ENCODE peak calls at places on chromosomes 4 and X, in eight cellular contexts. One of them, this sample, is unnamed.
A peak's percentile ranks its signal among the peaks of the same experiment; 100 is the strongest.

GRCh38 chrX:48989483-48989882 is 12.6 kb downstream of the GRIPAP1 start:
- DNase-seq in fibroblast of lung: no peak
- DNase-seq in colonic mucosa: no peak
- DNase-seq in K562: no peak
- DNase-seq in GM12878: no peak
- DNase-seq in neural progenitor cell: no peak
- DNase-seq in adipocyte: no peak
- DNase-seq in GM23248: no peak
- DNase-seq in this sample: no peak

GRCh38 chrX:130877892-130878321 is 25.1 kb downstream of the ENOX2 start:
- DNase-seq in adipocyte: peak; percentile 16
- DNase-seq in neural progenitor cell: no peak
- DNase-seq in fibroblast of lung: peak; percentile 25
- DNase-seq in K562: no peak
- DNase-seq in colonic mucosa: no peak
- DNase-seq in GM23248: no peak
- DNase-seq in GM12878: no peak
- DNase-seq in this sample: no peak

GRCh38 chr4:158850800-158851644 is 82.2 kb downstream of the FNIP2 start:
- DNase-seq in K562: peak; percentile 35
- DNase-seq in fibroblast of lung: peak; percentile 64
- DNase-seq in adipocyte: peak; percentile 84
- DNase-seq in colonic mucosa: no peak
- DNase-seq in GM23248: peak; percentile 57
- DNase-seq in GM12878: no peak
- DNase-seq in neural progenitor cell: no peak
- DNase-seq in this sample: no peak

GRCh38 chrX:49838374-49838773 is 9.3 kb downstream of the PAGE4 start:
- DNase-seq in adipocyte: peak; percentile 43
- DNase-seq in GM23248: peak; percentile 40
- DNase-seq in fibroblast of lung: peak; percentile 20
- DNase-seq in neural progenitor cell: peak; percentile 50
- DNase-seq in colonic mucosa: peak; percentile 21
- DNase-seq in K562: peak; percentile 9
- DNase-seq in GM12878: no peak
- DNase-seq in this sample: no peak

GRCh38 chr4:101475246-101475645 is 127.9 kb upstream of the PPP3CA start:
- DNase-seq in fibroblast of lung: no peak
- DNase-seq in GM23248: peak; percentile 3
- DNase-seq in GM12878: no peak
- DNase-seq in colonic mucosa: no peak
- DNase-seq in adipocyte: no peak
- DNase-seq in neural progenitor cell: no peak
- DNase-seq in K562: no peak
- DNase-seq in this sample: no peak

GRCh38 chr4:6027392-6027791 is 9.2 kb upstream of the C4orf50 start:
- DNase-seq in colonic mucosa: no peak
- DNase-seq in neural progenitor cell: no peak
- DNase-seq in adipocyte: no peak
- DNase-seq in K562: no peak
- DNase-seq in GM23248: no peak
- DNase-seq in GM12878: no peak
- DNase-seq in fibroblast of lung: no peak
- DNase-seq in this sample: no peak

GRCh38 chrX:24643116-24643515 is 4.0 kb downstream of the PCYT1B start:
- DNase-seq in adipocyte: no peak
- DNase-seq in K562: peak; percentile 14
- DNase-seq in fibroblast of lung: peak; percentile 4
- DNase-seq in GM12878: no peak
- DNase-seq in GM23248: peak; percentile 2
- DNase-seq in neural progenitor cell: no peak
- DNase-seq in colonic mucosa: no peak
- DNase-seq in this sample: no peak

GRCh38 chr4:39044947-39045734 is 12.9 kb upstream of the TMEM156 start:
- DNase-seq in colonic mucosa: no peak
- DNase-seq in neural progenitor cell: peak; percentile 80
- DNase-seq in fibroblast of lung: no peak
- DNase-seq in GM23248: peak; percentile 70
- DNase-seq in GM12878: no peak
- DNase-seq in K562: peak; percentile 75
- DNase-seq in adipocyte: peak; percentile 70
- DNase-seq in this sample: peak; percentile 40

GRCh38 chrX:20461576-20461975 is 194.9 kb upstream of the RPS6KA3 start:
- DNase-seq in GM23248: peak; percentile 44
- DNase-seq in GM12878: no peak
- DNase-seq in adipocyte: peak; percentile 49
- DNase-seq in fibroblast of lung: no peak
- DNase-seq in K562: no peak
- DNase-seq in neural progenitor cell: no peak
- DNase-seq in colonic mucosa: no peak
- DNase-seq in this sample: no peak

GRCh38 chrX:56787734-56788152 is 58.7 kb downstream of the NBDY start:
- DNase-seq in neural progenitor cell: peak; percentile 1
- DNase-seq in K562: no peak
- DNase-seq in fibroblast of lung: no peak
- DNase-seq in colonic mucosa: no peak
- DNase-seq in GM23248: no peak
- DNase-seq in GM12878: no peak
- DNase-seq in adipocyte: no peak
- DNase-seq in this sample: no peak

GRCh38 chr4:79893441-79893840 is 179.6 kb downstream of the ANTXR2 start:
- DNase-seq in GM12878: no peak
- DNase-seq in K562: no peak
- DNase-seq in neural progenitor cell: no peak
- DNase-seq in colonic mucosa: no peak
- DNase-seq in adipocyte: peak; percentile 67
- DNase-seq in GM23248: no peak
- DNase-seq in fibroblast of lung: peak; percentile 85
- DNase-seq in this sample: no peak

GRCh38 chr4:38781854-38782261 is 932 bp downstream of the TLR10 start:
- DNase-seq in adipocyte: no peak
- DNase-seq in GM23248: no peak
- DNase-seq in neural progenitor cell: no peak
- DNase-seq in GM12878: peak; percentile 72
- DNase-seq in colonic mucosa: no peak
- DNase-seq in fibroblast of lung: no peak
- DNase-seq in K562: no peak
- DNase-seq in this sample: no peak

GRCh38 chr4:101527186-101527585 is 179.9 kb upstream of the PPP3CA start:
- DNase-seq in fibroblast of lung: no peak
- DNase-seq in K562: no peak
- DNase-seq in colonic mucosa: no peak
- DNase-seq in GM23248: peak; percentile 10
- DNase-seq in GM12878: peak; percentile 45
- DNase-seq in adipocyte: no peak
- DNase-seq in neural progenitor cell: no peak
- DNase-seq in this sample: peak; percentile 56

DNA sequence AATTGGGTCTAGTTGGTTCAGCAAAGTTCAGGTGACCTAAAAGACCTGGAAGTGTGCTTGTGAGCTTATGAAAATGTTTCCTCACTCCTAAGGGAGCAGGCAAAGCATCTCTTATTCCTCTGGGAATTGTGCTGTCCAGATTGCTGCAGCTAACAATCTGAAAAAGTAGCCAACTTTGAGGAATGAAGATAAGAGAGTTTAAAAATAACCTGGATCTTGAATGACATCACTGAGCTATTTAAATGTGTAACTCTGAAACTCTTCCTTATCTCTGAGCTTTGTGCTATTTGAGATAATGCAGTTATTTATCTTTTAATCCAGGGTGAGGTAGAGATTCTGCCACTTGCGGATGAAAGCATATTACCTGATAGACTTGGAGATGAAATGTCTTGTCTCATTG is 384.8 kb downstream of the PPP4R3C start:
- DNase-seq in GM12878: no peak
- DNase-seq in colonic mucosa: no peak
- DNase-seq in GM23248: no peak
- DNase-seq in K562: no peak
- DNase-seq in adipocyte: no peak
- DNase-seq in fibroblast of lung: no peak
- DNase-seq in neural progenitor cell: no peak
- DNase-seq in this sample: no peak
- H3K9ac ChIP-seq in GM12878: no peak overlapping the region
- H3K9ac ChIP-seq in colonic mucosa: no peak overlapping the region
- H3K9ac ChIP-seq in GM23248: no peak overlapping the region
- H3K9ac ChIP-seq in K562: no peak overlapping the region
- H3K9ac ChIP-seq in adipocyte: no peak overlapping the region
- H3K9ac ChIP-seq in fibroblast of lung: no peak overlapping the region
- H3K9ac ChIP-seq in neural progenitor cell: no peak overlapping the region
- H3K9ac ChIP-seq in this sample: no peak overlapping the region

GRCh38 chrX:47976254-47977151 is 27.3 kb downstream of the ZNF182 start:
- DNase-seq in neural progenitor cell: no peak
- DNase-seq in fibroblast of lung: no peak
- DNase-seq in K562: no peak
- DNase-seq in GM23248: no peak
- DNase-seq in GM12878: no peak
- DNase-seq in adipocyte: no peak
- DNase-seq in colonic mucosa: no peak
- DNase-seq in this sample: no peak
- H3K9me3 ChIP-seq in neural progenitor cell: peaks cover 34% of the 10 kb centered on the region
- H3K9me3 ChIP-seq in fibroblast of lung: no peaks in the 10 kb centered on the region
- H3K9me3 ChIP-seq in K562: peaks cover 8% of the 10 kb centered on the region
- H3K9me3 ChIP-seq in GM23248: no peaks in the 10 kb centered on the region
- H3K9me3 ChIP-seq in GM12878: peaks cover 36% of the 10 kb centered on the region
- H3K9me3 ChIP-seq in adipocyte: peaks cover 100% of the 10 kb centered on the region
- H3K9me3 ChIP-seq in colonic mucosa: peaks cover 21% of the 10 kb centered on the region
- H3K9me3 ChIP-seq in this sample: peaks cover 22% of the 10 kb centered on the region

DNA sequence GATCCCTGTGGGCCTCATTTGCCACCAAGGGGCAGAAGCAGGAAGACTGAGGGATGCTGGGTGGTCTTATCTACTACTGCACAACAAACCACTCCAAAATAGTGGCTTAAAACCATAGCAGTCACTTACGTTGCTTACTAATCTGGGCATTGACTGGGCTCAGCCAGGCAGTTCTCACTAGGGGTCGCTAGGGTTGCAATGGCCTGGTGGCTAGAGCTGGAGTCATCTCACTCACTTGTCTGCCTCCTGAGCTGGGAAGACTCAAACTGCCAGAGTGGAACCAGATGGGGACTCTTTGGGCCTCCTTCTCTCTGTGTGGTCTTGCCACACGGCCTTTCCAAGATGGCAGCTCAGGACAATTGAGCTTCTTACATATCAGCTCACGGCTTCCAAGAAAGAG is 216.3 kb upstream of the BCOR start:
- DNase-seq in adipocyte: no peak
- DNase-seq in K562: no peak
- DNase-seq in GM12878: no peak
- DNase-seq in fibroblast of lung: no peak
- DNase-seq in GM23248: no peak
- DNase-seq in colonic mucosa: no peak
- DNase-seq in neural progenitor cell: peak; percentile 55
- DNase-seq in this sample: no peak
- H3K9ac ChIP-seq in adipocyte: no peak overlapping the region
- H3K9ac ChIP-seq in K562: no peak overlapping the region
- H3K9ac ChIP-seq in GM12878: no peak overlapping the region
- H3K9ac ChIP-seq in fibroblast of lung: no peak overlapping the region
- H3K9ac ChIP-seq in GM23248: no peak overlapping the region
- H3K9ac ChIP-seq in colonic mucosa: no peak overlapping the region
- H3K9ac ChIP-seq in neural progenitor cell: no peak overlapping the region
- H3K9ac ChIP-seq in this sample: no peak overlapping the region

GRCh38 chrX:69562904-69563568 is 52.9 kb upstream of the EDA start:
- DNase-seq in K562: no peak
- DNase-seq in GM12878: no peak
- DNase-seq in neural progenitor cell: no peak
- DNase-seq in fibroblast of lung: no peak
- DNase-seq in GM23248: no peak
- DNase-seq in colonic mucosa: no peak
- DNase-seq in adipocyte: no peak
- DNase-seq in this sample: no peak

GRCh38 chrX:69565247-69565815 is 50.6 kb upstream of the EDA start:
- DNase-seq in neural progenitor cell: no peak
- DNase-seq in fibroblast of lung: no peak
- DNase-seq in colonic mucosa: no peak
- DNase-seq in adipocyte: no peak
- DNase-seq in GM23248: no peak
- DNase-seq in K562: no peak
- DNase-seq in GM12878: no peak
- DNase-seq in this sample: no peak

GRCh38 chrX:69568828-69569227 is 47.1 kb upstream of the EDA start:
- DNase-seq in K562: no peak
- DNase-seq in neural progenitor cell: no peak
- DNase-seq in adipocyte: no peak
- DNase-seq in fibroblast of lung: no peak
- DNase-seq in colonic mucosa: no peak
- DNase-seq in GM23248: no peak
- DNase-seq in GM12878: no peak
- DNase-seq in this sample: no peak

GRCh38 chrX:69564665-69565064 is 51.2 kb upstream of the EDA start:
- DNase-seq in GM12878: no peak
- DNase-seq in fibroblast of lung: no peak
- DNase-seq in neural progenitor cell: no peak
- DNase-seq in K562: no peak
- DNase-seq in GM23248: no peak
- DNase-seq in adipocyte: no peak
- DNase-seq in colonic mucosa: no peak
- DNase-seq in this sample: no peak
- H3K9me3 ChIP-seq in GM12878: no peaks in the 10 kb centered on the region
- H3K9me3 ChIP-seq in fibroblast of lung: no peaks in the 10 kb centered on the region
- H3K9me3 ChIP-seq in neural progenitor cell: no peaks in the 10 kb centered on the region
- H3K9me3 ChIP-seq in K562: no peaks in the 10 kb centered on the region
- H3K9me3 ChIP-seq in GM23248: no peaks in the 10 kb centered on the region
- H3K9me3 ChIP-seq in adipocyte: peaks cover 43% of the 10 kb centered on the region
- H3K9me3 ChIP-seq in colonic mucosa: no peaks in the 10 kb centered on the region
- H3K9me3 ChIP-seq in this sample: no peaks in the 10 kb centered on the region

GRCh38 chr4:169628579-169628978 is 8.2 kb downstream of the CLCN3 start:
- DNase-seq in neural progenitor cell: no peak
- DNase-seq in GM23248: no peak
- DNase-seq in adipocyte: no peak
- DNase-seq in fibroblast of lung: no peak
- DNase-seq in colonic mucosa: no peak
- DNase-seq in K562: no peak
- DNase-seq in GM12878: no peak
- DNase-seq in this sample: no peak
- H3K9ac ChIP-seq in neural progenitor cell: no peak overlapping the region
- H3K9ac ChIP-seq in GM23248: no peak overlapping the region
- H3K9ac ChIP-seq in adipocyte: no peak overlapping the region
- H3K9ac ChIP-seq in fibroblast of lung: no peak overlapping the region
- H3K9ac ChIP-seq in colonic mucosa: no peak overlapping the region
- H3K9ac ChIP-seq in K562: no peak overlapping the region
- H3K9ac ChIP-seq in GM12878: no peak overlapping the region
- H3K9ac ChIP-seq in this sample: no peak overlapping the region

GRCh38 chrX:81215685-81216084 is 13.8 kb downstream of the SH3BGRL start:
- DNase-seq in neural progenitor cell: no peak
- DNase-seq in fibroblast of lung: no peak
- DNase-seq in K562: no peak
- DNase-seq in adipocyte: no peak
- DNase-seq in GM12878: no peak
- DNase-seq in colonic mucosa: no peak
- DNase-seq in GM23248: no peak
- DNase-seq in this sample: no peak
- H3K9me3 ChIP-seq in neural progenitor cell: no peaks in the 10 kb centered on the region
- H3K9me3 ChIP-seq in fibroblast of lung: no peaks in the 10 kb centered on the region
- H3K9me3 ChIP-seq in K562: no peaks in the 10 kb centered on the region
- H3K9me3 ChIP-seq in adipocyte: no peaks in the 10 kb centered on the region
- H3K9me3 ChIP-seq in GM12878: no peaks in the 10 kb centered on the region
- H3K9me3 ChIP-seq in colonic mucosa: no peaks in the 10 kb centered on the region
- H3K9me3 ChIP-seq in GM23248: no peaks in the 10 kb centered on the region
- H3K9me3 ChIP-seq in this sample: no peaks in the 10 kb centered on the region